ENCODE peak calls at places on chromosomes 2 and 18, in six cellular contexts. One of them, this sample, is unnamed.

GRCh38 chr18:49845629-49846252 is 32.4 kb upstream of the ACAA2 start:
- DNase-seq in GDM1: no peak
- DNase-seq in upper lobe of right lung: no peak
- DNase-seq in left ventricle myocardium inferior: no peak
- DNase-seq in NAMALWA: no peak
- DNase-seq in stimulated activated CD4-positive, alpha-beta T cell treated with anti-CD3 and anti-CD28 coated beads, Interleukin-12 subunit alpha, Interleukin-12 subunit beta, amount 100 ng/mL, for 48 hours: no peak
- DNase-seq in this sample: no peak

GRCh38 chr18:57819671-57820460 is 16.8 kb upstream of the ATP8B1 start:
- DNase-seq in GDM1: peak
- DNase-seq in upper lobe of right lung: peak
- DNase-seq in left ventricle myocardium inferior: peak
- DNase-seq in NAMALWA: no peak
- DNase-seq in stimulated activated CD4-positive, alpha-beta T cell treated with anti-CD3 and anti-CD28 coated beads, Interleukin-12 subunit alpha, Interleukin-12 subunit beta, amount 100 ng/mL, for 48 hours: no peak
- DNase-seq in this sample: peak

GRCh38 chr2:216281881-216282280 is 90.4 kb downstream of the MARCHF4 start:
- DNase-seq in GDM1: no peak
- DNase-seq in upper lobe of right lung: no peak
- DNase-seq in left ventricle myocardium inferior: no peak
- DNase-seq in NAMALWA: no peak
- DNase-seq in stimulated activated CD4-positive, alpha-beta T cell treated with anti-CD3 and anti-CD28 coated beads, Interleukin-12 subunit alpha, Interleukin-12 subunit beta, amount 100 ng/mL, for 48 hours: no peak
- DNase-seq in this sample: no peak

GRCh38 chr18:23356915-23357421 is 96.1 kb upstream of the RIOK3 start:
- DNase-seq in GDM1: no peak
- DNase-seq in upper lobe of right lung: no peak
- DNase-seq in left ventricle myocardium inferior: no peak
- DNase-seq in NAMALWA: no peak
- DNase-seq in stimulated activated CD4-positive, alpha-beta T cell treated with anti-CD3 and anti-CD28 coated beads, Interleukin-12 subunit alpha, Interleukin-12 subunit beta, amount 100 ng/mL, for 48 hours: no peak
- DNase-seq in this sample: peak

GRCh38 chr2:105437708-105438103 is 38.9 kb upstream of the FHL2 start:
- DNase-seq in GDM1: no peak
- DNase-seq in upper lobe of right lung: no peak
- DNase-seq in left ventricle myocardium inferior: no peak
- DNase-seq in NAMALWA: no peak
- DNase-seq in stimulated activated CD4-positive, alpha-beta T cell treated with anti-CD3 and anti-CD28 coated beads, Interleukin-12 subunit alpha, Interleukin-12 subunit beta, amount 100 ng/mL, for 48 hours: no peak
- DNase-seq in this sample: peak

GRCh38 chr2:234690569-234691225 is 193.8 kb upstream of the ARL4C start:
- DNase-seq in GDM1: peak
- DNase-seq in upper lobe of right lung: no peak
- DNase-seq in left ventricle myocardium inferior: no peak
- DNase-seq in NAMALWA: no peak
- DNase-seq in stimulated activated CD4-positive, alpha-beta T cell treated with anti-CD3 and anti-CD28 coated beads, Interleukin-12 subunit alpha, Interleukin-12 subunit beta, amount 100 ng/mL, for 48 hours: no peak
- DNase-seq in this sample: no peak

GRCh38 chr2:171598713-171599319 is 76.5 kb downstream of the CYBRD1 start:
- DNase-seq in GDM1: peak
- DNase-seq in upper lobe of right lung: no peak
- DNase-seq in left ventricle myocardium inferior: no peak
- DNase-seq in NAMALWA: peak
- DNase-seq in stimulated activated CD4-positive, alpha-beta T cell treated with anti-CD3 and anti-CD28 coated beads, Interleukin-12 subunit alpha, Interleukin-12 subunit beta, amount 100 ng/mL, for 48 hours: peak
- DNase-seq in this sample: peak

GRCh38 chr18:21933931-21934765 is 193.6 kb downstream of the MIB1 start:
- DNase-seq in GDM1: no peak
- DNase-seq in upper lobe of right lung: no peak
- DNase-seq in left ventricle myocardium inferior: no peak
- DNase-seq in NAMALWA: no peak
- DNase-seq in stimulated activated CD4-positive, alpha-beta T cell treated with anti-CD3 and anti-CD28 coated beads, Interleukin-12 subunit alpha, Interleukin-12 subunit beta, amount 100 ng/mL, for 48 hours: no peak
- DNase-seq in this sample: no peak

GRCh38 chr2:25418944-25419677 is 77.4 kb upstream of the DNMT3A start:
- DNase-seq in GDM1: no peak
- DNase-seq in upper lobe of right lung: no peak
- DNase-seq in left ventricle myocardium inferior: no peak
- DNase-seq in NAMALWA: peak
- DNase-seq in stimulated activated CD4-positive, alpha-beta T cell treated with anti-CD3 and anti-CD28 coated beads, Interleukin-12 subunit alpha, Interleukin-12 subunit beta, amount 100 ng/mL, for 48 hours: no peak
- DNase-seq in this sample: no peak

GRCh38 chr2:155310589-155310988 is 612.1 kb downstream of the KCNJ3 start:
- DNase-seq in GDM1: no peak
- DNase-seq in upper lobe of right lung: no peak
- DNase-seq in left ventricle myocardium inferior: no peak
- DNase-seq in NAMALWA: peak
- DNase-seq in stimulated activated CD4-positive, alpha-beta T cell treated with anti-CD3 and anti-CD28 coated beads, Interleukin-12 subunit alpha, Interleukin-12 subunit beta, amount 100 ng/mL, for 48 hours: no peak
- DNase-seq in this sample: peak

GRCh38 chr2:131085646-131086045 is 7.6 kb downstream of the FAM168B start:
- DNase-seq in GDM1: no peak
- DNase-seq in upper lobe of right lung: no peak
- DNase-seq in left ventricle myocardium inferior: no peak
- DNase-seq in NAMALWA: no peak
- DNase-seq in stimulated activated CD4-positive, alpha-beta T cell treated with anti-CD3 and anti-CD28 coated beads, Interleukin-12 subunit alpha, Interleukin-12 subunit beta, amount 100 ng/mL, for 48 hours: no peak
- DNase-seq in this sample: no peak

GRCh38 chr2:228479014-228479413 is 297.5 kb upstream of the SPHKAP start:
- DNase-seq in GDM1: no peak
- DNase-seq in upper lobe of right lung: no peak
- DNase-seq in left ventricle myocardium inferior: no peak
- DNase-seq in NAMALWA: no peak
- DNase-seq in stimulated activated CD4-positive, alpha-beta T cell treated with anti-CD3 and anti-CD28 coated beads, Interleukin-12 subunit alpha, Interleukin-12 subunit beta, amount 100 ng/mL, for 48 hours: no peak
- DNase-seq in this sample: no peak

GRCh38 chr18:38241736-38242135 is 676.1 kb upstream of the CELF4 start:
- DNase-seq in GDM1: no peak
- DNase-seq in upper lobe of right lung: no peak
- DNase-seq in left ventricle myocardium inferior: no peak
- DNase-seq in NAMALWA: no peak
- DNase-seq in stimulated activated CD4-positive, alpha-beta T cell treated with anti-CD3 and anti-CD28 coated beads, Interleukin-12 subunit alpha, Interleukin-12 subunit beta, amount 100 ng/mL, for 48 hours: no peak
- DNase-seq in this sample: no peak

GRCh38 chr18:12366794-12367193 is 10.2 kb downstream of the AFG3L2 start:
- DNase-seq in GDM1: no peak
- DNase-seq in upper lobe of right lung: no peak
- DNase-seq in left ventricle myocardium inferior: no peak
- DNase-seq in NAMALWA: no peak
- DNase-seq in stimulated activated CD4-positive, alpha-beta T cell treated with anti-CD3 and anti-CD28 coated beads, Interleukin-12 subunit alpha, Interleukin-12 subunit beta, amount 100 ng/mL, for 48 hours: no peak
- DNase-seq in this sample: no peak

GRCh38 chr2:109129356-109129920 is 433 bp downstream of the SH3RF3 start:
- DNase-seq in GDM1: peak
- DNase-seq in upper lobe of right lung: no peak
- DNase-seq in left ventricle myocardium inferior: peak
- DNase-seq in NAMALWA: no peak
- DNase-seq in stimulated activated CD4-positive, alpha-beta T cell treated with anti-CD3 and anti-CD28 coated beads, Interleukin-12 subunit alpha, Interleukin-12 subunit beta, amount 100 ng/mL, for 48 hours: no peak
- DNase-seq in this sample: no peak

GRCh38 chr2:205869439-205869838 is 187.1 kb downstream of the NRP2 start:
- DNase-seq in GDM1: no peak
- DNase-seq in upper lobe of right lung: no peak
- DNase-seq in left ventricle myocardium inferior: no peak
- DNase-seq in NAMALWA: no peak
- DNase-seq in stimulated activated CD4-positive, alpha-beta T cell treated with anti-CD3 and anti-CD28 coated beads, Interleukin-12 subunit alpha, Interleukin-12 subunit beta, amount 100 ng/mL, for 48 hours: no peak
- DNase-seq in this sample: peak

GRCh38 chr2:121052507-121052906 is 232.5 kb downstream of the TFCP2L1 start:
- DNase-seq in GDM1: no peak
- DNase-seq in upper lobe of right lung: peak
- DNase-seq in left ventricle myocardium inferior: no peak
- DNase-seq in NAMALWA: peak
- DNase-seq in stimulated activated CD4-positive, alpha-beta T cell treated with anti-CD3 and anti-CD28 coated beads, Interleukin-12 subunit alpha, Interleukin-12 subunit beta, amount 100 ng/mL, for 48 hours: no peak
- DNase-seq in this sample: no peak

GRCh38 chr2:176449852-176450251 is 180.6 kb downstream of the MTX2 start:
- DNase-seq in GDM1: no peak
- DNase-seq in upper lobe of right lung: no peak
- DNase-seq in left ventricle myocardium inferior: no peak
- DNase-seq in NAMALWA: no peak
- DNase-seq in stimulated activated CD4-positive, alpha-beta T cell treated with anti-CD3 and anti-CD28 coated beads, Interleukin-12 subunit alpha, Interleukin-12 subunit beta, amount 100 ng/mL, for 48 hours: no peak
- DNase-seq in this sample: no peak

GRCh38 chr18:32346667-32347066 is 124.0 kb downstream of the GAREM1 start:
- DNase-seq in GDM1: no peak
- DNase-seq in upper lobe of right lung: no peak
- DNase-seq in left ventricle myocardium inferior: no peak
- DNase-seq in NAMALWA: no peak
- DNase-seq in stimulated activated CD4-positive, alpha-beta T cell treated with anti-CD3 and anti-CD28 coated beads, Interleukin-12 subunit alpha, Interleukin-12 subunit beta, amount 100 ng/mL, for 48 hours: no peak
- DNase-seq in this sample: no peak

GRCh38 chr2:28096421-28096820 is 205.9 kb downstream of the BABAM2 start:
- DNase-seq in GDM1: no peak
- DNase-seq in upper lobe of right lung: no peak
- DNase-seq in left ventricle myocardium inferior: no peak
- DNase-seq in NAMALWA: no peak
- DNase-seq in stimulated activated CD4-positive, alpha-beta T cell treated with anti-CD3 and anti-CD28 coated beads, Interleukin-12 subunit alpha, Interleukin-12 subunit beta, amount 100 ng/mL, for 48 hours: no peak
- DNase-seq in this sample: no peak

GRCh38 chr2:17752892-17753802 is 463 bp downstream of the SMC6 start:
- DNase-seq in GDM1: peak
- DNase-seq in upper lobe of right lung: peak
- DNase-seq in left ventricle myocardium inferior: peak
- DNase-seq in NAMALWA: peak
- DNase-seq in stimulated activated CD4-positive, alpha-beta T cell treated with anti-CD3 and anti-CD28 coated beads, Interleukin-12 subunit alpha, Interleukin-12 subunit beta, amount 100 ng/mL, for 48 hours: peak
- DNase-seq in this sample: no peak

GRCh38 chr2:18993756-18994155 is 364.7 kb downstream of the OSR1 start:
- DNase-seq in GDM1: no peak
- DNase-seq in upper lobe of right lung: no peak
- DNase-seq in left ventricle myocardium inferior: no peak
- DNase-seq in NAMALWA: no peak
- DNase-seq in stimulated activated CD4-positive, alpha-beta T cell treated with anti-CD3 and anti-CD28 coated beads, Interleukin-12 subunit alpha, Interleukin-12 subunit beta, amount 100 ng/mL, for 48 hours: no peak
- DNase-seq in this sample: no peak

GRCh38 chr2:127072970-127073369 is 34.0 kb downstream of the BIN1 start:
- DNase-seq in GDM1: no peak
- DNase-seq in upper lobe of right lung: no peak
- DNase-seq in left ventricle myocardium inferior: no peak
- DNase-seq in NAMALWA: no peak
- DNase-seq in stimulated activated CD4-positive, alpha-beta T cell treated with anti-CD3 and anti-CD28 coated beads, Interleukin-12 subunit alpha, Interleukin-12 subunit beta, amount 100 ng/mL, for 48 hours: no peak
- DNase-seq in this sample: no peak

GRCh38 chr18:32349728-32350395 is 120.8 kb downstream of the GAREM1 start:
- DNase-seq in GDM1: no peak
- DNase-seq in upper lobe of right lung: no peak
- DNase-seq in left ventricle myocardium inferior: peak
- DNase-seq in NAMALWA: peak
- DNase-seq in stimulated activated CD4-positive, alpha-beta T cell treated with anti-CD3 and anti-CD28 coated beads, Interleukin-12 subunit alpha, Interleukin-12 subunit beta, amount 100 ng/mL, for 48 hours: no peak
- DNase-seq in this sample: peak

GRCh38 chr18:40877096-40877495 is 1077.9 kb upstream of the PIK3C3 start:
- DNase-seq in GDM1: no peak
- DNase-seq in upper lobe of right lung: no peak
- DNase-seq in left ventricle myocardium inferior: no peak
- DNase-seq in NAMALWA: no peak
- DNase-seq in stimulated activated CD4-positive, alpha-beta T cell treated with anti-CD3 and anti-CD28 coated beads, Interleukin-12 subunit alpha, Interleukin-12 subunit beta, amount 100 ng/mL, for 48 hours: no peak
- DNase-seq in this sample: peak

GRCh38 chr2:217880891-217881290 is 121.9 kb downstream of the TNS1 start:
- DNase-seq in GDM1: no peak
- DNase-seq in upper lobe of right lung: no peak
- DNase-seq in left ventricle myocardium inferior: no peak
- DNase-seq in NAMALWA: no peak
- DNase-seq in stimulated activated CD4-positive, alpha-beta T cell treated with anti-CD3 and anti-CD28 coated beads, Interleukin-12 subunit alpha, Interleukin-12 subunit beta, amount 100 ng/mL, for 48 hours: no peak
- DNase-seq in this sample: no peak

GRCh38 chr2:238699307-238700121 is 148.4 kb upstream of the TWIST2 start:
- DNase-seq in GDM1: no peak
- DNase-seq in upper lobe of right lung: no peak
- DNase-seq in left ventricle myocardium inferior: no peak
- DNase-seq in NAMALWA: no peak
- DNase-seq in stimulated activated CD4-positive, alpha-beta T cell treated with anti-CD3 and anti-CD28 coated beads, Interleukin-12 subunit alpha, Interleukin-12 subunit beta, amount 100 ng/mL, for 48 hours: no peak
- DNase-seq in this sample: no peak

GRCh38 chr2:71526131-71526530 is 72.8 kb downstream of the DYSF start:
- DNase-seq in GDM1: no peak
- DNase-seq in upper lobe of right lung: no peak
- DNase-seq in left ventricle myocardium inferior: no peak
- DNase-seq in NAMALWA: no peak
- DNase-seq in stimulated activated CD4-positive, alpha-beta T cell treated with anti-CD3 and anti-CD28 coated beads, Interleukin-12 subunit alpha, Interleukin-12 subunit beta, amount 100 ng/mL, for 48 hours: no peak
- DNase-seq in this sample: no peak

GRCh38 chr2:47373747-47374146 is 29.2 kb upstream of the MSH2 start:
- DNase-seq in GDM1: no peak
- DNase-seq in upper lobe of right lung: no peak
- DNase-seq in left ventricle myocardium inferior: no peak
- DNase-seq in NAMALWA: no peak
- DNase-seq in stimulated activated CD4-positive, alpha-beta T cell treated with anti-CD3 and anti-CD28 coated beads, Interleukin-12 subunit alpha, Interleukin-12 subunit beta, amount 100 ng/mL, for 48 hours: no peak
- DNase-seq in this sample: no peak

GRCh38 chr2:45845566-45845965 is 194.1 kb downstream of the PRKCE start:
- DNase-seq in GDM1: no peak
- DNase-seq in upper lobe of right lung: no peak
- DNase-seq in left ventricle myocardium inferior: no peak
- DNase-seq in NAMALWA: peak
- DNase-seq in stimulated activated CD4-positive, alpha-beta T cell treated with anti-CD3 and anti-CD28 coated beads, Interleukin-12 subunit alpha, Interleukin-12 subunit beta, amount 100 ng/mL, for 48 hours: no peak
- DNase-seq in this sample: peak

GRCh38 chr18:63788447-63789096 is 13.4 kb downstream of the SERPINB7 start:
- DNase-seq in GDM1: peak
- DNase-seq in upper lobe of right lung: no peak
- DNase-seq in left ventricle myocardium inferior: no peak
- DNase-seq in NAMALWA: no peak
- DNase-seq in stimulated activated CD4-positive, alpha-beta T cell treated with anti-CD3 and anti-CD28 coated beads, Interleukin-12 subunit alpha, Interleukin-12 subunit beta, amount 100 ng/mL, for 48 hours: peak
- DNase-seq in this sample: peak

GRCh38 chr2:9941996-9942390 is 9.5 kb upstream of the GRHL1 start:
- DNase-seq in GDM1: no peak
- DNase-seq in upper lobe of right lung: no peak
- DNase-seq in left ventricle myocardium inferior: no peak
- DNase-seq in NAMALWA: no peak
- DNase-seq in stimulated activated CD4-positive, alpha-beta T cell treated with anti-CD3 and anti-CD28 coated beads, Interleukin-12 subunit alpha, Interleukin-12 subunit beta, amount 100 ng/mL, for 48 hours: no peak
- DNase-seq in this sample: no peak

GRCh38 chr2:129918604-129919003 is 60.9 kb upstream of the RAB6C start:
- DNase-seq in GDM1: no peak
- DNase-seq in upper lobe of right lung: no peak
- DNase-seq in left ventricle myocardium inferior: no peak
- DNase-seq in NAMALWA: no peak
- DNase-seq in stimulated activated CD4-positive, alpha-beta T cell treated with anti-CD3 and anti-CD28 coated beads, Interleukin-12 subunit alpha, Interleukin-12 subunit beta, amount 100 ng/mL, for 48 hours: no peak
- DNase-seq in this sample: no peak

GRCh38 chr2:20584637-20585321 is 66.1 kb downstream of the HS1BP3 start:
- DNase-seq in GDM1: no peak
- DNase-seq in upper lobe of right lung: peak
- DNase-seq in left ventricle myocardium inferior: peak
- DNase-seq in NAMALWA: no peak
- DNase-seq in stimulated activated CD4-positive, alpha-beta T cell treated with anti-CD3 and anti-CD28 coated beads, Interleukin-12 subunit alpha, Interleukin-12 subunit beta, amount 100 ng/mL, for 48 hours: no peak
- DNase-seq in this sample: peak

GRCh38 chr18:48833701-48834394 is 116.9 kb downstream of the SMAD7 start:
- DNase-seq in GDM1: no peak
- DNase-seq in upper lobe of right lung: peak
- DNase-seq in left ventricle myocardium inferior: no peak
- DNase-seq in NAMALWA: peak
- DNase-seq in stimulated activated CD4-positive, alpha-beta T cell treated with anti-CD3 and anti-CD28 coated beads, Interleukin-12 subunit alpha, Interleukin-12 subunit beta, amount 100 ng/mL, for 48 hours: peak
- DNase-seq in this sample: no peak

GRCh38 chr2:177692042-177692823 is 299.7 kb downstream of the AGPS start:
- DNase-seq in GDM1: no peak
- DNase-seq in upper lobe of right lung: no peak
- DNase-seq in left ventricle myocardium inferior: no peak
- DNase-seq in NAMALWA: no peak
- DNase-seq in stimulated activated CD4-positive, alpha-beta T cell treated with anti-CD3 and anti-CD28 coated beads, Interleukin-12 subunit alpha, Interleukin-12 subunit beta, amount 100 ng/mL, for 48 hours: no peak
- DNase-seq in this sample: peak

GRCh38 chr2:66721776-66722175 is 286.9 kb downstream of the MEIS1 start:
- DNase-seq in GDM1: no peak
- DNase-seq in upper lobe of right lung: no peak
- DNase-seq in left ventricle myocardium inferior: no peak
- DNase-seq in NAMALWA: no peak
- DNase-seq in stimulated activated CD4-positive, alpha-beta T cell treated with anti-CD3 and anti-CD28 coated beads, Interleukin-12 subunit alpha, Interleukin-12 subunit beta, amount 100 ng/mL, for 48 hours: no peak
- DNase-seq in this sample: no peak

GRCh38 chr2:241218131-241219029 is 29.9 kb downstream of the ANO7 start:
- DNase-seq in GDM1: no peak
- DNase-seq in upper lobe of right lung: peak
- DNase-seq in left ventricle myocardium inferior: peak
- DNase-seq in NAMALWA: peak
- DNase-seq in stimulated activated CD4-positive, alpha-beta T cell treated with anti-CD3 and anti-CD28 coated beads, Interleukin-12 subunit alpha, Interleukin-12 subunit beta, amount 100 ng/mL, for 48 hours: no peak
- DNase-seq in this sample: no peak

GRCh38 chr2:224104668-224105386 is 65.7 kb upstream of the SERPINE2 start:
- DNase-seq in GDM1: no peak
- DNase-seq in upper lobe of right lung: no peak
- DNase-seq in left ventricle myocardium inferior: no peak
- DNase-seq in NAMALWA: no peak
- DNase-seq in stimulated activated CD4-positive, alpha-beta T cell treated with anti-CD3 and anti-CD28 coated beads, Interleukin-12 subunit alpha, Interleukin-12 subunit beta, amount 100 ng/mL, for 48 hours: no peak
- DNase-seq in this sample: no peak